ENCODE peak calls at places on chromosomes 2 and 18, in six cellular contexts. W is K562, K is GM12891, D is HepG2, Q is GM12878, Z is H1. C is an unnamed sample.

GRCh38 chr2:29705636-29706035 is 215.8 kb downstream of the ALK start:
- DNase-seq in D (no peak), W (no peak), Z (no peak), Q (no peak), K (no peak), C (no peak)

GRCh38 chr18:12121175-12122095 is 27.8 kb downstream of the ANKRD62 start:
- DNase-seq in Q (no peak), K (no peak), D (peak), W (peak), Z (peak), C (no peak)

GRCh38 chr2:223995569-223995968 is 38.3 kb downstream of the MRPL44 start:
- DNase-seq in K (no peak), D (peak), W (peak), Q (no peak), Z (no peak), C (no peak)

GRCh38 chr2:18009891-18010290 is 131.4 kb downstream of the KCNS3 start:
- DNase-seq in Z (no peak), K (no peak), W (no peak), D (no peak), Q (no peak), C (no peak)

GRCh38 chr2:186068154-186068826 is 329.7 kb downstream of the FSIP2 start:
- DNase-seq in Z (no peak), D (peak), W (no peak), K (no peak), Q (no peak), C (no peak)

GRCh38 chr2:206635016-206635415 is 7.3 kb upstream of the FAM237A start:
- DNase-seq in W (no peak), D (no peak), Q (no peak), K (no peak), Z (no peak), C (no peak)

GRCh38 chr2:239249781-239250180 is 151.0 kb downstream of the HDAC4 start:
- DNase-seq in Z (no peak), K (no peak), W (no peak), Q (no peak), D (no peak), C (no peak)

GRCh38 chr2:68121873-68122679 is 35.6 kb upstream of the PNO1 start:
- DNase-seq in W (peak), D (peak), Z (peak), Q (peak), K (no peak), C (peak)

GRCh38 chr2:206435738-206436137 is 7.6 kb upstream of the ADAM23 start:
- DNase-seq in W (no peak), Z (no peak), K (no peak), Q (no peak), D (peak), C (no peak)

GRCh38 chr2:201664334-201664733 is 21.0 kb upstream of the TMEM237 start:
- DNase-seq in Q (no peak), D (no peak), Z (no peak), W (no peak), K (no peak), C (no peak)
- TF ChIP-seq TAF1 in Q (no peak), D (no peak), Z (no peak), W (no peak), K (no peak), C (no peak)

GRCh38 chr2:1454346-1454745 is 41.1 kb downstream of the TPO start:
- DNase-seq in K (no peak), D (no peak), W (no peak), Z (no peak), Q (no peak), C (no peak)
- TF ChIP-seq POLR2A in K (no peak), D (no peak), W (no peak), Z (no peak), Q (no peak), C (no peak)

GRCh38 chr2:240437181-240437860 is 1.9 kb downstream of the GPC1 start:
- DNase-seq in W (no peak), Z (no peak), D (no peak), K (no peak), Q (no peak), C (no peak)

GRCh38 chr2:240436626-240437180 is 1.2 kb downstream of the GPC1 start:
- DNase-seq in K (no peak), W (no peak), D (no peak), Z (peak), Q (no peak), C (no peak)

GRCh38 chr2:240434728-240435456 is 571 bp upstream of the GPC1 start:
- DNase-seq in W (peak), Q (no peak), D (peak), Z (peak), K (peak), C (peak)

GRCh38 chr2:240435457-240435954 is at the start of gene GPC1:
- DNase-seq in D (peak), Z (peak), K (peak), W (peak), Q (no peak), C (no peak)

GRCh38 chr2:240435955-240436625 is 627 bp downstream of the GPC1 start:
- DNase-seq in Z (no peak), W (no peak), K (no peak), D (no peak), Q (no peak), C (no peak)
- TF ChIP-seq TAF1 in Z (no peak), W (no peak), K (no peak), D (no peak), Q (no peak), C (no peak)

GRCh38 chr2:32063310-32064020 is at the start of gene SPAST:
- DNase-seq in D (peak), Q (peak), K (peak), W (peak), Z (peak), C (peak)

GRCh38 chr2:32064713-32065112 is 1.4 kb downstream of the SPAST start:
- DNase-seq in W (no peak), Z (no peak), D (no peak), Q (no peak), K (no peak), C (no peak)

GRCh38 chr2:32061973-32062861 is 1.1 kb upstream of the SPAST start:
- DNase-seq in D (peak), W (peak), K (no peak), Z (peak), Q (no peak), C (no peak)

GRCh38 chr2:32061430-32061829 is 1.9 kb upstream of the SPAST start:
- DNase-seq in Z (no peak), Q (no peak), D (peak), K (no peak), W (no peak), C (no peak)

GRCh38 chr2:32064021-32064678 is 794 bp downstream of the SPAST start:
- DNase-seq in K (no peak), W (peak), Q (no peak), Z (no peak), D (no peak), C (peak)
- TF ChIP-seq POLR2A in K (peak), W (no peak), Q (peak), Z (peak), D (no peak), C (no peak)